ENCODE peak calls at places on chromosome 15, in six cellular contexts. P is H1; J is iPS DF 6.9; Y is lower lobe of right lung; Q is neural progenitor cell; K is naive thymus-derived CD4-positive, alpha-beta T cell. W is an unnamed sample. For H3K4me1 and H3K9me3, the result is how much of the 10 kb centered on the place peaks cover.

GRCh38 chr15:70033529-70034140 is 64.1 kb downstream of the TLE3 start:
- DNase-seq in P (no peak), J (no peak), Y (no peak), Q (peak), K (no peak), W (no peak)

GRCh38 chr15:70765504-70766281 is 2.3 kb upstream of the UACA start:
- DNase-seq in P (no peak), J (no peak), Y (no peak), Q (no peak), K (no peak), W (no peak)

GRCh38 chr15:45439521-45439931 is 61.2 kb upstream of the GATM start:
- DNase-seq in P (no peak), J (no peak), Y (no peak), Q (no peak), K (no peak), W (no peak)

GRCh38 chr15:96324192-96324895 is 6.2 kb upstream of the NR2F2 start:
- DNase-seq in P (no peak), J (no peak), Y (no peak), Q (peak), K (no peak), W (no peak)

GRCh38 chr15:62445244-62445643 is 280.2 kb upstream of the C2CD4B start:
- DNase-seq in P (no peak), J (no peak), Y (no peak), Q (no peak), K (no peak), W (no peak)

GRCh38 chr15:76335851-76336253 is 721 bp upstream of the ISL2 start:
- DNase-seq in P (peak), J (no peak), Y (no peak), Q (peak), K (no peak), W (peak)

GRCh38 chr15:75229191-75230015 is 27.7 kb downstream of the C15orf39 start:
- DNase-seq in P (no peak), J (no peak), Y (no peak), Q (no peak), K (no peak), W (no peak)

GRCh38 chr15:89179966-89180875 is 41.2 kb downstream of the RLBP1 start:
- DNase-seq in P (no peak), J (no peak), Y (no peak), Q (no peak), K (peak), W (no peak)

GRCh38 chr15:82680200-82681102 is 29.2 kb downstream of the AP3B2 start:
- DNase-seq in P (peak), J (peak), Y (peak), Q (peak), K (peak), W (peak)

GRCh38 chr15:65414841-65415621 is 7.7 kb downstream of the IGDCC4 start:
- DNase-seq in P (peak), J (peak), Y (no peak), Q (peak), K (no peak), W (peak)

GRCh38 chr15:88987951-88988671 is 74.9 kb upstream of the MFGE8 start:
- DNase-seq in P (peak), J (no peak), Y (no peak), Q (no peak), K (no peak), W (no peak)

GRCh38 chr15:63990449-63990848 is 55.8 kb downstream of the DAPK2 start:
- DNase-seq in P (no peak), J (no peak), Y (no peak), Q (no peak), K (no peak), W (no peak)

GRCh38 chr15:61195116-61196002 is 33.7 kb downstream of the RORA start:
- DNase-seq in P (no peak), J (no peak), Y (no peak), Q (peak), K (no peak), W (peak)

GRCh38 chr15:63539517-63539916 is 35.1 kb downstream of the USP3 start:
- DNase-seq in P (no peak), J (no peak), Y (no peak), Q (no peak), K (no peak), W (no peak)

GRCh38 chr15:69482686-69483256 is 30.2 kb downstream of the RPLP1 start:
- DNase-seq in P (no peak), J (no peak), Y (no peak), Q (no peak), K (no peak), W (no peak)

GRCh38 chr15:61621146-61621545 is 392.0 kb upstream of the RORA start:
- DNase-seq in P (peak), J (peak), Y (no peak), Q (peak), K (no peak), W (peak)

GRCh38 chr15:41714291-41714690 is 54.1 kb downstream of the MGA start:
- DNase-seq in P (no peak), J (no peak), Y (no peak), Q (no peak), K (no peak), W (no peak)

GRCh38 chr15:65326109-65326508 is 21.6 kb downstream of the RNU5B-1 start:
- DNase-seq in P (no peak), J (no peak), Y (no peak), Q (peak), K (no peak), W (no peak)

DNA sequence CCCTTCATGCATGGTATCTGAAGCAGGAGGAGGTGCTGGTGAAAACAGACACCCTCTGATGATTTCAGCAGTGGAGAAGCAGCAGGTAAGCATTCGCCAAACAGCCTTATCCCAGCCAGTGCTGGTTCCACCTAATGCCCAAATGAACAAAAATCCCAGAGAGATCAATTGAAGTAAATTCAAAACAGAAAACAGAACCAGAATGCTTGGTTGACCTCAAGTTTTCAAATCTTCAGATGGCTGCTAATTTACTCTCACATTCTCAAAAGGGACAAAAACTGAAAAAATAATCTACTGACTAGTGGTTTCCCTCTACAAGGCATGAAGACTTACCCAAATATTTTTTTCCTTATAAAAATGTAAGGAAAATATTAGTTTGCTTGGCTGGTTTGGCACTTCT is 87.0 kb upstream of the MYO5C start:
- DNase-seq in P (no peak), J (no peak), Y (no peak), Q (no peak), K (no peak), W (no peak)
- H3K4me3 ChIP-seq in P (no peak), J (no peak), Y (no peak), Q (no peak), K (no peak), W (no peak)

GRCh38 chr15:35305031-35305555 is 220.0 kb upstream of the NANOGP8 start:
- DNase-seq in P (no peak), J (no peak), Y (no peak), Q (no peak), K (no peak), W (no peak)

GRCh38 chr15:35307676-35308075 is 222.6 kb upstream of the NANOGP8 start:
- DNase-seq in P (no peak), J (no peak), Y (no peak), Q (no peak), K (no peak), W (no peak)

GRCh38 chr15:35305906-35306305 is 220.8 kb upstream of the NANOGP8 start:
- DNase-seq in P (no peak), J (no peak), Y (no peak), Q (no peak), K (no peak), W (peak)

GRCh38 chr15:35307026-35307425 is 221.9 kb upstream of the NANOGP8 start:
- DNase-seq in P (no peak), J (no peak), Y (no peak), Q (no peak), K (no peak), W (no peak)

GRCh38 chr15:35306361-35306981 is 221.4 kb upstream of the NANOGP8 start:
- DNase-seq in P (no peak), J (no peak), Y (no peak), Q (no peak), K (no peak), W (no peak)
- H3K4me1 ChIP-seq in P (under half), J (under half), Y (under half), Q (under half), K (under half), W (under half)

GRCh38 chr15:67862771-67863441 is 23.1 kb upstream of the RNU6-1 start:
- DNase-seq in P (no peak), J (no peak), Y (no peak), Q (no peak), K (no peak), W (no peak)
- H3K9me3 ChIP-seq in P (under half), J (under half), Y (under half), Q (under half), K (under half), W (under half)

GRCh38 chr15:80404719-80405553 is 754 bp downstream of the ARNT2 start:
- DNase-seq in P (peak), J (no peak), Y (no peak), Q (peak), K (no peak), W (peak)

GRCh38 chr15:80405970-80406369 is 1.8 kb downstream of the ARNT2 start:
- DNase-seq in P (no peak), J (no peak), Y (no peak), Q (no peak), K (no peak), W (no peak)

GRCh38 chr15:80405554-80405850 is 1.3 kb downstream of the ARNT2 start:
- DNase-seq in P (no peak), J (no peak), Y (no peak), Q (no peak), K (no peak), W (no peak)

GRCh38 chr15:80403712-80404056 is 498 bp upstream of the ARNT2 start:
- DNase-seq in P (peak), J (no peak), Y (peak), Q (peak), K (no peak), W (peak)

GRCh38 chr15:80404057-80404718 is at the start of gene ARNT2:
- DNase-seq in P (peak), J (no peak), Y (peak), Q (peak), K (no peak), W (peak)
- H3K4me3 ChIP-seq in P (peak), J (peak), Y (peak), Q (peak), K (no peak), W (peak)

DNA sequence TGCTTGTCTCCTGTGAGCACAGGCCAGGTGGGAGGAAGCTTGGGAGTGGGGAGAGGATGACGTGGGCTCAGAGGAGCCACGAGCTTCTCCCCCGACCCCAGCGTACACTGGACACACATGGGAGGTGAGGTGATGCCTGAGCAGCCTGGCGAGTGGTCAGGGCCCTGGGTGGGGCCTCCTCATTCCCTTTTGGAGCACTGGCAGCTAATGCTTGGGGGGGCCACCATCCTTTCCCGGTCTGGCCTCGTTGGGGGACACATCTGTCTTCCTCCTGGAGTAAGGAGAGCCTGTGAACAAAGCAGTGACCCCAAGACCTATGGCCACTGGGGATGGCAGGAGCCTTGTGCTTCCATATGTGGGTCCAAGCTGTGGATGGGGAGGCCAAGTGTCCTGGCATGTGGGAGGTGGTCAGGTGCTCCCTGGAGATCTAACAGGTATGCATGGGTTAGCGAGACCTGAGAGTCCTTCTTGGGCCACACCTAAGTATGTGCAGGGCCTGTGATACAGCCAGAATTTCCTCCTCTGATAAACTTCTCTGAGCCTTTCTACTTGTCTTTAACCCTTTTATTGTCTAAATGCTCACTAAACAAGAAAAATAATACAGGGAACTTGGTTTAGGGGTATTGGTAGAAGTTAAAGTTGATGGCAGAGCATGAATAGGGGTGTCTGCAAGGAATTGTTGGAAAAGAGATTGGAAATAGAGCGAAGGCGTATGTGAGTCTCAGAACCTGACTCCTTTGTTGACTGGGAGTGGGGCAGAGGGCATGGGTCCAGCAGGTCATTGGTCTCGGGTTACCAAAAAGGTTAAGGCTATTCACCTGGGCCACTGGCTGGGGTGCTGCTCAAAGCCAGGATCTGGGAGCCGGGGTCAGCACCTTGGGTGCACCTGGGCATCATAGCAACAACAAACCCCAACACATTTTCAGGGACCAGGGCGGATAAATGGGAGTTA is 9.6 kb downstream of the KLF13 start:
- DNase-seq in P (no peak), J (no peak), Y (peak), Q (no peak), K (no peak), W (no peak)
- H3K4me1 ChIP-seq in P (under half), J (under half), Y (half or more), Q (under half), K (half or more), W (under half)

DNA sequence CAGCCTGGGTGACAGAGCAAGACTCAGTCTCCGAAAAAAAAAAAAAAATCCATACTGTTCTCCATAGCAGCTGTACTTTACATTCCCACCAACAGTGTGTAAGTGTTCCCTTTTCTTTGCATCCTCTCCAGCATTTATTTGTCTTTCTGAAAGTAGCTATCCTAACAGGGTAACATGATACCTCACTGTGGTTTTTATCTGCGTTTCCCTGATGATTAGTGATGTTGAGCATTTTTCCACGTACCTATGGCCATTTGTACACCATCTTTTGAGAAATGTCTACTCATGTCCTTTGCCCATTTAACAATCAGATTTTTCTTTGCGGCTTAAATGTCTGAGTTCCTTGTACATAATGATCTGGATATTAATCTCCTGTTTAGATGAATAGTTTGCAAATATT is 119.3 kb downstream of the RFX7 start:
- DNase-seq in P (no peak), J (no peak), Y (no peak), Q (no peak), K (no peak), W (no peak)
- H3K9me3 ChIP-seq in P (under half), J (under half), Y (under half), Q (under half), K (under half), W (under half)

GRCh38 chr15:101120961-101121360 is 130.9 kb downstream of the CHSY1 start:
- DNase-seq in P (no peak), J (no peak), Y (no peak), Q (no peak), K (no peak), W (no peak)
- H3K4me3 ChIP-seq in P (no peak), J (no peak), Y (peak), Q (no peak), K (no peak), W (no peak)

GRCh38 chr15:100596792-100597191 is 5.2 kb downstream of the LINS1 start:
- DNase-seq in P (no peak), J (no peak), Y (peak), Q (no peak), K (peak), W (no peak)
- H3K4me1 ChIP-seq in P (under half), J (under half), Y (under half), Q (under half), K (half or more), W (under half)

GRCh38 chr15:27757050-27757449 is 342.1 kb downstream of the OCA2 start:
- DNase-seq in P (peak), J (no peak), Y (no peak), Q (no peak), K (no peak), W (no peak)
- H3K9me3 ChIP-seq in P (under half), J (under half), Y (under half), Q (under half), K (under half), W (under half)